ENCODE peak calls at places on chromosomes 12 and 14, in seven cellular contexts. Y, G, X, D, L, N and J are unnamed samples.

GRCh38 chr12:91142184-91142583 is 30.9 kb upstream of the LUM start:
- DNase-seq in D (no peak), X (no peak), L (no peak), N (no peak), G (no peak), Y (no peak), J (no peak)

GRCh38 chr12:15544589-15544988 is 222.3 kb downstream of the PTPRO start:
- DNase-seq in G (no peak), D (no peak), X (no peak), Y (no peak), L (no peak), N (no peak), J (no peak)

GRCh38 chr14:80974338-80975078 is 19.1 kb downstream of the TSHR start:
- DNase-seq in L (peak), N (no peak), G (peak), D (no peak), Y (no peak), X (no peak), J (no peak)

GRCh38 chr14:52922059-52922458 is 28.8 kb downstream of the FERMT2 start:
- DNase-seq in N (no peak), L (no peak), D (no peak), G (no peak), X (no peak), Y (no peak), J (no peak)

GRCh38 chr14:75417674-75418073 is 10.1 kb upstream of the JDP2 start:
- DNase-seq in X (no peak), L (no peak), Y (no peak), G (no peak), D (no peak), N (no peak), J (no peak)

GRCh38 chr14:104977681-104978647 is at the start of gene AHNAK2:
- DNase-seq in D (peak), L (peak), Y (peak), X (no peak), N (peak), G (peak), J (peak)

GRCh38 chr14:102080183-102081080 is 6.4 kb downstream of the HSP90AA1 start:
- DNase-seq in D (no peak), X (no peak), L (no peak), G (no peak), Y (no peak), N (no peak), J (no peak)

GRCh38 chr12:114038962-114039361 is 72.8 kb upstream of the RBM19 start:
- DNase-seq in X (no peak), G (no peak), L (no peak), Y (no peak), N (no peak), D (no peak), J (no peak)

GRCh38 chr14:31208546-31209424 is 1.2 kb upstream of the HECTD1 start:
- DNase-seq in X (no peak), G (no peak), Y (no peak), D (no peak), N (no peak), L (no peak), J (no peak)

GRCh38 chr14:29649170-29649569 is 278.5 kb downstream of the PRKD1 start:
- DNase-seq in X (no peak), L (no peak), G (no peak), N (no peak), D (no peak), Y (no peak), J (no peak)

GRCh38 chr14:68384335-68384734 is 408.5 kb downstream of the ZFP36L1 start:
- DNase-seq in L (no peak), N (peak), X (no peak), D (no peak), G (no peak), Y (no peak), J (no peak)

GRCh38 chr12:76863811-76864210 is 15.0 kb downstream of the CSRP2 start:
- DNase-seq in Y (no peak), X (no peak), N (no peak), L (no peak), D (no peak), G (no peak), J (no peak)

GRCh38 chr12:127286281-127286680 is 980.7 kb upstream of the TMEM132C start:
- DNase-seq in X (no peak), D (no peak), Y (no peak), G (no peak), L (no peak), N (no peak), J (no peak)

GRCh38 chr14:22505751-22506710 is 83.0 kb downstream of the DAD1 start:
- DNase-seq in D (no peak), X (no peak), N (no peak), Y (no peak), L (peak), G (no peak), J (no peak)

GRCh38 chr12:24496755-24497154 is 452.1 kb downstream of the BCAT1 start:
- DNase-seq in G (no peak), D (no peak), N (no peak), X (no peak), Y (no peak), L (peak), J (no peak)

GRCh38 chr14:87888136-87888999 is 104.6 kb downstream of the GALC start:
- DNase-seq in Y (peak), X (no peak), G (peak), D (peak), L (peak), N (no peak), J (peak)

GRCh38 chr12:51082561-51083139 is 746 bp downstream of the CSRNP2 start:
- DNase-seq in X (peak), D (peak), Y (no peak), L (peak), G (peak), N (no peak), J (peak)

GRCh38 chr14:92215579-92215978 is 93.8 kb downstream of the CPSF2 start:
- DNase-seq in G (no peak), L (no peak), Y (no peak), X (no peak), N (no peak), D (peak), J (no peak)